ENCODE peak calls at places on chromosome 19, in ten cellular contexts. X is mesendoderm; O is heart right ventricle; P is OCI-LY7; D is uterus; A is psoas muscle; W is prostate gland; U is CD8-positive, alpha-beta memory T cell; I is ascending aorta; R is aorta. L is an unnamed sample. For H3K4me1, the result is how much of the 10 kb centered on the place peaks cover.

GRCh38 chr19:6876790-6877189 is 10.6 kb upstream of the ADGRE1 start:
- DNase-seq in X (no peak), O (no peak), P (no peak), D (no peak), A (no peak), W (no peak), U (no peak), I (no peak), R (no peak), L (no peak)

GRCh38 chr19:5718032-5718578 is 1.8 kb downstream of the LONP1 start:
- DNase-seq in X (no peak), O (no peak), P (no peak), D (no peak), A (no peak), W (no peak), U (no peak), I (no peak), R (no peak), L (peak)

GRCh38 chr19:18649371-18650047 is 12.7 kb downstream of the KLHL26 start:
- DNase-seq in X (no peak), O (peak), P (no peak), D (peak), A (peak), W (no peak), U (no peak), I (no peak), R (peak), L (peak)

GRCh38 chr19:45769821-45770191 is 754 bp upstream of the SIX5 start:
- DNase-seq in X (no peak), O (peak), P (peak), D (peak), A (peak), W (peak), U (peak), I (no peak), R (no peak), L (peak)

GRCh38 chr19:51098366-51099069 is 9.7 kb downstream of the CTU1 start:
- DNase-seq in X (no peak), O (peak), P (no peak), D (no peak), A (no peak), W (no peak), U (peak), I (no peak), R (peak), L (no peak)

GRCh38 chr19:46497773-46498172 is 2.1 kb upstream of the PNMA8B start:
- DNase-seq in X (no peak), O (no peak), P (no peak), D (no peak), A (no peak), W (no peak), U (no peak), I (no peak), R (no peak), L (no peak)

GRCh38 chr19:45179848-45180370 is 1.3 kb downstream of the BLOC1S3 start:
- DNase-seq in X (no peak), O (no peak), P (no peak), D (no peak), A (no peak), W (no peak), U (no peak), I (no peak), R (no peak), L (no peak)

GRCh38 chr19:18899624-18900560 is 3.9 kb upstream of the CERS1 start:
- DNase-seq in X (no peak), O (no peak), P (no peak), D (no peak), A (no peak), W (no peak), U (no peak), I (no peak), R (peak), L (no peak)

GRCh38 chr19:2529473-2529918 is 53.6 kb downstream of the GADD45B start:
- DNase-seq in X (peak), O (no peak), P (no peak), D (no peak), A (peak), W (no peak), U (no peak), I (no peak), R (peak), L (peak)

GRCh38 chr19:1837625-1838105 is 10.6 kb downstream of the REXO1 start:
- DNase-seq in X (peak), O (no peak), P (peak), D (no peak), A (no peak), W (no peak), U (no peak), I (no peak), R (no peak), L (peak)

GRCh38 chr19:2641332-2641698 is 61.2 kb downstream of the GNG7 start:
- DNase-seq in X (no peak), O (no peak), P (no peak), D (no peak), A (no peak), W (no peak), U (no peak), I (no peak), R (no peak), L (no peak)

GRCh38 chr19:2721570-2722540 is 683 bp upstream of the DIRAS1 start:
- DNase-seq in X (no peak), O (no peak), P (no peak), D (no peak), A (no peak), W (no peak), U (no peak), I (no peak), R (no peak), L (no peak)

GRCh38 chr19:31066385-31066784 is 282.9 kb downstream of the TSHZ3 start:
- DNase-seq in X (peak), O (no peak), P (no peak), D (no peak), A (no peak), W (no peak), U (no peak), I (no peak), R (no peak), L (peak)

GRCh38 chr19:11142528-11143171 is 12.9 kb downstream of the SPC24 start:
- DNase-seq in X (peak), O (peak), P (no peak), D (peak), A (peak), W (peak), U (no peak), I (peak), R (peak), L (peak)

GRCh38 chr19:19134687-19135158 is 3.6 kb downstream of the TMEM161A start:
- DNase-seq in X (peak), O (no peak), P (peak), D (no peak), A (peak), W (no peak), U (peak), I (no peak), R (no peak), L (no peak)

GRCh38 chr19:14091885-14092462 is 1.4 kb upstream of the SAMD1 start:
- DNase-seq in X (no peak), O (no peak), P (peak), D (no peak), A (no peak), W (no peak), U (no peak), I (no peak), R (no peak), L (peak)

GRCh38 chr19:48121909-48122371 is 11.3 kb upstream of the PLA2G4C start:
- DNase-seq in X (no peak), O (no peak), P (no peak), D (no peak), A (no peak), W (peak), U (no peak), I (no peak), R (no peak), L (no peak)

GRCh38 chr19:4057913-4058695 is 8.6 kb downstream of the ZBTB7A start:
- DNase-seq in X (peak), O (peak), P (no peak), D (peak), A (peak), W (peak), U (no peak), I (peak), R (peak), L (peak)

GRCh38 chr19:44783545-44783944 is 5.9 kb downstream of the CBLC start:
- DNase-seq in X (no peak), O (no peak), P (no peak), D (no peak), A (no peak), W (no peak), U (no peak), I (no peak), R (no peak), L (no peak)

GRCh38 chr19:37987356-37988332 is 80.6 kb downstream of the SIPA1L3 start:
- DNase-seq in X (peak), O (no peak), P (peak), D (no peak), A (no peak), W (no peak), U (no peak), I (no peak), R (no peak), L (no peak)

GRCh38 chr19:2695288-2695866 is 7.1 kb downstream of the GNG7 start:
- DNase-seq in X (no peak), O (peak), P (no peak), D (no peak), A (no peak), W (no peak), U (no peak), I (no peak), R (no peak), L (no peak)

GRCh38 chr19:37699057-37699456 is 20.5 kb downstream of the ZNF607 start:
- DNase-seq in X (peak), O (no peak), P (no peak), D (no peak), A (no peak), W (no peak), U (no peak), I (no peak), R (no peak), L (no peak)

GRCh38 chr19:3670258-3670795 is 29.9 kb downstream of the PIP5K1C start:
- DNase-seq in X (peak), O (peak), P (no peak), D (peak), A (peak), W (peak), U (no peak), I (peak), R (peak), L (peak)

GRCh38 chr19:38769635-38770211 is 3.6 kb downstream of the LGALS7 start:
- DNase-seq in X (peak), O (peak), P (peak), D (peak), A (peak), W (peak), U (peak), I (peak), R (peak), L (peak)

GRCh38 chr19:13881692-13882418 is 4.9 kb downstream of the NANOS3 start:
- DNase-seq in X (peak), O (peak), P (no peak), D (no peak), A (no peak), W (no peak), U (peak), I (no peak), R (no peak), L (peak)

GRCh38 chr19:4181053-4181508 is 1.3 kb downstream of the SIRT6 start:
- DNase-seq in X (no peak), O (no peak), P (peak), D (no peak), A (no peak), W (no peak), U (no peak), I (no peak), R (no peak), L (peak)

GRCh38 chr19:15595069-15595468 is 19.9 kb upstream of the CYP4F8 start:
- DNase-seq in X (no peak), O (no peak), P (no peak), D (no peak), A (no peak), W (peak), U (no peak), I (no peak), R (no peak), L (peak)

GRCh38 chr19:45098521-45099464 is 5.8 kb downstream of the PPP1R37 start:
- DNase-seq in X (no peak), O (peak), P (no peak), D (peak), A (peak), W (peak), U (no peak), I (no peak), R (no peak), L (peak)

GRCh38 chr19:12969292-12969988 is at the start of gene DAND5:
- DNase-seq in X (no peak), O (peak), P (no peak), D (no peak), A (no peak), W (no peak), U (no peak), I (no peak), R (peak), L (no peak)

GRCh38 chr19:10086032-10086903 is at the start of gene SHFL:
- DNase-seq in X (no peak), O (peak), P (peak), D (peak), A (peak), W (peak), U (peak), I (peak), R (peak), L (peak)

GRCh38 chr19:6802336-6803035 is 30.0 kb downstream of the VAV1 start:
- DNase-seq in X (peak), O (peak), P (peak), D (no peak), A (peak), W (no peak), U (peak), I (peak), R (peak), L (no peak)

GRCh38 chr19:14141041-14141440 is 4.7 kb upstream of the ASF1B start:
- DNase-seq in X (no peak), O (no peak), P (no peak), D (no peak), A (no peak), W (no peak), U (no peak), I (no peak), R (no peak), L (no peak)

GRCh38 chr19:47679922-47680857 is 33.0 kb upstream of the EHD2 start:
- DNase-seq in X (no peak), O (no peak), P (no peak), D (no peak), A (no peak), W (no peak), U (no peak), I (no peak), R (no peak), L (no peak)

GRCh38 chr19:369876-370275 is 25.3 kb upstream of the MIER2 start:
- DNase-seq in X (no peak), O (no peak), P (no peak), D (no peak), A (no peak), W (no peak), U (no peak), I (peak), R (no peak), L (no peak)

GRCh38 chr19:49436381-49437017 is 4.8 kb downstream of the SLC17A7 start:
- DNase-seq in X (peak), O (no peak), P (peak), D (no peak), A (no peak), W (no peak), U (peak), I (no peak), R (no peak), L (peak)

GRCh38 chr19:56633021-56633420 is 9.9 kb upstream of the SMIM17 start:
- DNase-seq in X (no peak), O (no peak), P (no peak), D (no peak), A (no peak), W (no peak), U (no peak), I (no peak), R (no peak), L (no peak)

DNA sequence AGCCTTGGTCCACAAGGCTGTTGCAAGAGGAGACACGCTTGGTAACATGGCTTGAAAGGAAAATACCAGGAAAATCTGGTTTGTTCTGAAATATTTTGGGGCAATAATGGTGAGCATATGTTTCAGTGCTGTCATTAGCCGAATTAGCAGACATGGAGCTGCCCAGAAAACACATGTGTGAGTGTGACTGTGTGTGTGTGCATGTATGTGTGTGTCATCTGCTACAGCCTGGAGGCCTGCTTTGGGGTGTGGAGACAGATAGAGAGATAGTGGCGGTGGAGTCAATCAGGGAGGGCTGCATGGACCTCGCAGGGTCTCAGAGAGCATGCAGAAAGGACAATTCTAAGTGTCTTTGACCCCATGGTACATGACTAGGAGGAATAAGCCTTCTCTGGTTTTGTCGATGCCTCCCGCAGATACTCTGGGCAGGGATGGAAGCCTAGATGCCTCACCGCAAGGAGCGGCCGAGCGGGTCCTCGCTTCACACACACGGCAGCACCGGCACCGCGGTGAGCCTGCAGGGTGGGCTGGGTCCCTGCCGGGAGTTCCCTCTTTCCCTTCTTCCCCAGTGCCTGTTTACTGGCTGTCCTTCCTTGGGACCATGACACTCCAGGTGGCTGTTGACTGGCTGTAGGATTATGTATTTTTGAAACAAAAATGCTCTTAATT is 3.5 kb downstream of the KCTD15 start:
- DNase-seq in X (no peak), O (no peak), P (no peak), D (no peak), A (peak), W (no peak), U (no peak), I (no peak), R (no peak), L (no peak)
- H3K4me1 ChIP-seq in X (under half), O (under half), P (under half), D (under half), A (under half), W (under half), U (under half), I (under half), R (under half), L (under half)

GRCh38 chr19:41863209-41863931 is 3.3 kb downstream of the RPS19 start:
- DNase-seq in X (no peak), O (no peak), P (no peak), D (no peak), A (peak), W (no peak), U (no peak), I (no peak), R (no peak), L (no peak)
- H3K4me1 ChIP-seq in X (under half), O (under half), P (half or more), D (under half), A (under half), W (under half), U (half or more), I (under half), R (under half), L (under half)

GRCh38 chr19:17309198-17309961 is at the start of gene DDA1:
- DNase-seq in X (peak), O (peak), P (peak), D (peak), A (peak), W (peak), U (peak), I (peak), R (peak), L (peak)
- H3K4me1 ChIP-seq in X (under half), O (under half), P (under half), D (under half), A (under half), W (under half), U (under half), I (under half), R (under half), L (under half)

GRCh38 chr19:52189745-52190678 is at the start of gene PPP2R1A:
- DNase-seq in X (peak), O (peak), P (peak), D (peak), A (peak), W (peak), U (peak), I (peak), R (peak), L (peak)
- H3K4me1 ChIP-seq in X (under half), O (under half), P (under half), D (under half), A (under half), W (under half), U (under half), I (under half), R (under half), L (under half)